ENCODE peak calls at places on chromosome 1, in ten cellular contexts. One of them, this sample, is unnamed.
A peak's percentile ranks its signal among the peaks of the same experiment; 100 is the strongest.

GRCh38 chr1:3308053-3308452 is 146.4 kb upstream of the ARHGEF16 start:
- DNase-seq in tibial nerve: no peak
- DNase-seq in heart right ventricle: no peak
- DNase-seq in sigmoid colon: no peak
- DNase-seq in dorsolateral prefrontal cortex: no peak
- DNase-seq in astrocyte of the spinal cord: no peak
- DNase-seq in progenitor cell of endocrine pancreas: no peak
- DNase-seq in endothelial cell: no peak
- DNase-seq in AG09309: no peak
- DNase-seq in choroid plexus epithelial cell: no peak
- DNase-seq in this sample: no peak

GRCh38 chr1:21868482-21868881 is 56.4 kb downstream of the LDLRAD2 start:
- DNase-seq in AG09309: no peak
- DNase-seq in astrocyte of the spinal cord: no peak
- DNase-seq in endothelial cell: no peak
- DNase-seq in dorsolateral prefrontal cortex: no peak
- DNase-seq in sigmoid colon: no peak
- DNase-seq in progenitor cell of endocrine pancreas: no peak
- DNase-seq in choroid plexus epithelial cell: no peak
- DNase-seq in tibial nerve: no peak
- DNase-seq in heart right ventricle: no peak
- DNase-seq in this sample: no peak

GRCh38 chr1:226825037-226825745 is 45.2 kb upstream of the PSEN2 start:
- DNase-seq in heart right ventricle: no peak
- DNase-seq in choroid plexus epithelial cell: no peak
- DNase-seq in progenitor cell of endocrine pancreas: no peak
- DNase-seq in dorsolateral prefrontal cortex: peak; percentile 66
- DNase-seq in tibial nerve: no peak
- DNase-seq in sigmoid colon: no peak
- DNase-seq in endothelial cell: no peak
- DNase-seq in AG09309: no peak
- DNase-seq in astrocyte of the spinal cord: no peak
- DNase-seq in this sample: no peak

GRCh38 chr1:78143152-78143551 is 97.4 kb downstream of the GIPC2 start:
- DNase-seq in choroid plexus epithelial cell: no peak
- DNase-seq in endothelial cell: no peak
- DNase-seq in sigmoid colon: no peak
- DNase-seq in tibial nerve: no peak
- DNase-seq in heart right ventricle: no peak
- DNase-seq in dorsolateral prefrontal cortex: no peak
- DNase-seq in AG09309: no peak
- DNase-seq in astrocyte of the spinal cord: no peak
- DNase-seq in progenitor cell of endocrine pancreas: no peak
- DNase-seq in this sample: no peak

GRCh38 chr1:198641506-198641905 is 2.7 kb downstream of the PTPRC start:
- DNase-seq in heart right ventricle: no peak
- DNase-seq in tibial nerve: no peak
- DNase-seq in sigmoid colon: no peak
- DNase-seq in astrocyte of the spinal cord: no peak
- DNase-seq in dorsolateral prefrontal cortex: no peak
- DNase-seq in AG09309: no peak
- DNase-seq in choroid plexus epithelial cell: no peak
- DNase-seq in endothelial cell: no peak
- DNase-seq in progenitor cell of endocrine pancreas: no peak
- DNase-seq in this sample: no peak

GRCh38 chr1:21573475-21573874 is 64.3 kb downstream of the ALPL start:
- DNase-seq in heart right ventricle: no peak
- DNase-seq in choroid plexus epithelial cell: no peak
- DNase-seq in tibial nerve: no peak
- DNase-seq in astrocyte of the spinal cord: no peak
- DNase-seq in AG09309: no peak
- DNase-seq in sigmoid colon: no peak
- DNase-seq in dorsolateral prefrontal cortex: no peak
- DNase-seq in endothelial cell: no peak
- DNase-seq in progenitor cell of endocrine pancreas: no peak
- DNase-seq in this sample: no peak

GRCh38 chr1:3064901-3065300 is 4.1 kb upstream of the PRDM16 start:
- DNase-seq in endothelial cell: no peak
- DNase-seq in sigmoid colon: peak; percentile 35
- DNase-seq in AG09309: no peak
- DNase-seq in choroid plexus epithelial cell: no peak
- DNase-seq in dorsolateral prefrontal cortex: peak; percentile 26
- DNase-seq in heart right ventricle: no peak
- DNase-seq in progenitor cell of endocrine pancreas: no peak
- DNase-seq in astrocyte of the spinal cord: no peak
- DNase-seq in tibial nerve: no peak
- DNase-seq in this sample: no peak

GRCh38 chr1:15493869-15494390 is 18.0 kb downstream of the CELA2B start:
- DNase-seq in progenitor cell of endocrine pancreas: no peak
- DNase-seq in choroid plexus epithelial cell: no peak
- DNase-seq in astrocyte of the spinal cord: no peak
- DNase-seq in endothelial cell: no peak
- DNase-seq in sigmoid colon: no peak
- DNase-seq in dorsolateral prefrontal cortex: no peak
- DNase-seq in tibial nerve: no peak
- DNase-seq in AG09309: no peak
- DNase-seq in heart right ventricle: no peak
- DNase-seq in this sample: no peak

GRCh38 chr1:118982281-118982680 is 5.9 kb downstream of the TBX15 start:
- DNase-seq in dorsolateral prefrontal cortex: no peak
- DNase-seq in endothelial cell: no peak
- DNase-seq in heart right ventricle: no peak
- DNase-seq in progenitor cell of endocrine pancreas: no peak
- DNase-seq in AG09309: no peak
- DNase-seq in sigmoid colon: no peak
- DNase-seq in tibial nerve: no peak
- DNase-seq in choroid plexus epithelial cell: no peak
- DNase-seq in astrocyte of the spinal cord: no peak
- DNase-seq in this sample: no peak

GRCh38 chr1:153929981-153930948 is 7.5 kb upstream of the GATAD2B start:
- DNase-seq in tibial nerve: no peak
- DNase-seq in heart right ventricle: no peak
- DNase-seq in astrocyte of the spinal cord: no peak
- DNase-seq in dorsolateral prefrontal cortex: no peak
- DNase-seq in endothelial cell: no peak
- DNase-seq in choroid plexus epithelial cell: no peak
- DNase-seq in AG09309: no peak
- DNase-seq in progenitor cell of endocrine pancreas: no peak
- DNase-seq in sigmoid colon: no peak
- DNase-seq in this sample: no peak
- TF ChIP-seq CTCF in tibial nerve: no peak
- TF ChIP-seq CTCF in heart right ventricle: no peak
- TF ChIP-seq CTCF in astrocyte of the spinal cord: no peak
- TF ChIP-seq CTCF in dorsolateral prefrontal cortex: no peak
- TF ChIP-seq CTCF in endothelial cell: no peak
- TF ChIP-seq CTCF in choroid plexus epithelial cell: no peak
- TF ChIP-seq CTCF in AG09309: no peak
- TF ChIP-seq CTCF in progenitor cell of endocrine pancreas: no peak
- TF ChIP-seq CTCF in sigmoid colon: no peak
- TF ChIP-seq CTCF in this sample: no peak

DNA sequence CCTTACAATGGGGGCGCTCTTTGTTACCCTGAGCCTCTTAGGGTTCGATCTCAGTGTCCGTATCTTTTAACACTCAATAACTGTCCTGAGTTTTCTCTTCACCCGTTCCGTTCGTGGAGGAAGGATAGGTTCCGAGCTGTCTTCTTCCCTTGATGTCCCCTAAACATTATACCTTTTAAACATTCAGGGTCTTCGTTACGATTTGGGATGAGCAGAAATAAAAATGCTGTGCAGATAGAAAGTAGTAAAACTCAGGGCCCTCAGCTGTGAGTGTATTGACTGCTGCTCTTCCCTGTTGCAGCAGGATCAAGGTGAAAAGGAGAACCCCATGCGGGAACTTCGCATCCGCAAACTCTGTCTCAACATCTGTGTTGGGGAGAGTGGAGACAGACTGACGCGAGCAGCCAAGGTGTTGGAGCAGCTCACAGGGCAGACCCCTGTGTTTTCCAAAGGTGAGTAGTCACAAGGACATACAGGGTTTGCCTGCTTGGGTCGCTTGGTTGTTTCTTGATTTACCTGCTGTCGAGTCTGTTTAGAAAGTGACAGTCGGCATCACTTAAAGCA is 784 bp downstream of the RPL11 start:
- DNase-seq in progenitor cell of endocrine pancreas: no peak
- DNase-seq in endothelial cell: no peak
- DNase-seq in tibial nerve: no peak
- DNase-seq in dorsolateral prefrontal cortex: no peak
- DNase-seq in astrocyte of the spinal cord: no peak
- DNase-seq in sigmoid colon: no peak
- DNase-seq in choroid plexus epithelial cell: peak; percentile 17
- DNase-seq in AG09309: no peak
- DNase-seq in heart right ventricle: no peak
- DNase-seq in this sample: no peak
- TF ChIP-seq CTCF in progenitor cell of endocrine pancreas: no peak
- TF ChIP-seq CTCF in endothelial cell: no peak
- TF ChIP-seq CTCF in tibial nerve: no peak
- TF ChIP-seq CTCF in dorsolateral prefrontal cortex: no peak
- TF ChIP-seq CTCF in astrocyte of the spinal cord: no peak
- TF ChIP-seq CTCF in sigmoid colon: no peak
- TF ChIP-seq CTCF in choroid plexus epithelial cell: no peak
- TF ChIP-seq CTCF in AG09309: no peak
- TF ChIP-seq CTCF in heart right ventricle: no peak
- TF ChIP-seq CTCF in this sample: no peak

GRCh38 chr1:70033266-70033873 is 172.0 kb downstream of the LRRC40 start:
- DNase-seq in tibial nerve: no peak
- DNase-seq in dorsolateral prefrontal cortex: no peak
- DNase-seq in choroid plexus epithelial cell: no peak
- DNase-seq in heart right ventricle: no peak
- DNase-seq in sigmoid colon: no peak
- DNase-seq in astrocyte of the spinal cord: no peak
- DNase-seq in AG09309: no peak
- DNase-seq in endothelial cell: no peak
- DNase-seq in progenitor cell of endocrine pancreas: no peak
- DNase-seq in this sample: no peak

GRCh38 chr1:70039485-70039884 is 165.9 kb downstream of the LRRC40 start:
- DNase-seq in AG09309: no peak
- DNase-seq in astrocyte of the spinal cord: no peak
- DNase-seq in dorsolateral prefrontal cortex: no peak
- DNase-seq in endothelial cell: no peak
- DNase-seq in choroid plexus epithelial cell: no peak
- DNase-seq in tibial nerve: no peak
- DNase-seq in progenitor cell of endocrine pancreas: no peak
- DNase-seq in sigmoid colon: no peak
- DNase-seq in heart right ventricle: no peak
- DNase-seq in this sample: no peak

GRCh38 chr1:70038025-70038424 is 167.4 kb downstream of the LRRC40 start:
- DNase-seq in dorsolateral prefrontal cortex: no peak
- DNase-seq in astrocyte of the spinal cord: peak; percentile 63
- DNase-seq in endothelial cell: no peak
- DNase-seq in tibial nerve: no peak
- DNase-seq in progenitor cell of endocrine pancreas: no peak
- DNase-seq in sigmoid colon: no peak
- DNase-seq in AG09309: peak; percentile 66
- DNase-seq in heart right ventricle: no peak
- DNase-seq in choroid plexus epithelial cell: peak; percentile 55
- DNase-seq in this sample: no peak

GRCh38 chr1:70033934-70034333 is 171.4 kb downstream of the LRRC40 start:
- DNase-seq in endothelial cell: no peak
- DNase-seq in AG09309: no peak
- DNase-seq in choroid plexus epithelial cell: no peak
- DNase-seq in tibial nerve: no peak
- DNase-seq in sigmoid colon: no peak
- DNase-seq in heart right ventricle: no peak
- DNase-seq in progenitor cell of endocrine pancreas: no peak
- DNase-seq in astrocyte of the spinal cord: no peak
- DNase-seq in dorsolateral prefrontal cortex: no peak
- DNase-seq in this sample: no peak

DNA sequence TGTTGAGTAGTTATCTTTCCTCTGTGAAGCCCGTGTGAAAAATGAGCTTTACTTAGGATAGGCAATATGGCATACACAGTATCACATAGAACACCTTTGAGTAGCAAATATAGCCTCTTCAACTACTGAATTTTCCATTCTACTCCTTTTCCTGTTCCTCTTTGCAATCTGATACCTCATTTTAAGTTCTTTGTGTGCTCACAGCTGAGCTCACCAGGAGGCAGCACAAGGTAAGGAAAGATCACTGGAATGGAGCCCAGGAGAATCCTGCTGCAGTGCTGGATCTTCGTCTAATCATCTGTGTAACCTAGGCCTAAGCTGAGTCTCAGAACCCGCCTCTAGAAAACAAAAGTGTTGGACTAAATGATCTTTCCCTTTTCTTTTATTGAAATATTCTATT is 171.0 kb downstream of the LRRC40 start:
- DNase-seq in dorsolateral prefrontal cortex: no peak
- DNase-seq in choroid plexus epithelial cell: peak; percentile 92
- DNase-seq in progenitor cell of endocrine pancreas: no peak
- DNase-seq in heart right ventricle: no peak
- DNase-seq in AG09309: peak; percentile 8
- DNase-seq in sigmoid colon: no peak
- DNase-seq in astrocyte of the spinal cord: peak; percentile 81
- DNase-seq in endothelial cell: peak; percentile 48
- DNase-seq in tibial nerve: no peak
- DNase-seq in this sample: peak; percentile 53
- TF ChIP-seq CTCF in dorsolateral prefrontal cortex: no peak
- TF ChIP-seq CTCF in choroid plexus epithelial cell: peak; percentile 85
- TF ChIP-seq CTCF in progenitor cell of endocrine pancreas: peak; percentile 48
- TF ChIP-seq CTCF in heart right ventricle: no peak
- TF ChIP-seq CTCF in AG09309: peak; percentile 55
- TF ChIP-seq CTCF in sigmoid colon: no peak
- TF ChIP-seq CTCF in astrocyte of the spinal cord: peak; percentile 66
- TF ChIP-seq CTCF in endothelial cell: no peak
- TF ChIP-seq CTCF in tibial nerve: no peak
- TF ChIP-seq CTCF in this sample: peak; percentile 32

GRCh38 chr1:116847688-116848531 is 61.8 kb upstream of the PTGFRN start:
- DNase-seq in AG09309: no peak
- DNase-seq in progenitor cell of endocrine pancreas: no peak
- DNase-seq in choroid plexus epithelial cell: peak; percentile 72
- DNase-seq in dorsolateral prefrontal cortex: peak; percentile 57
- DNase-seq in endothelial cell: no peak
- DNase-seq in sigmoid colon: peak; percentile 90
- DNase-seq in tibial nerve: no peak
- DNase-seq in astrocyte of the spinal cord: peak; percentile 70
- DNase-seq in heart right ventricle: peak; percentile 44
- DNase-seq in this sample: peak; percentile 75

GRCh38 chr1:116841569-116842364 is 67.9 kb upstream of the PTGFRN start:
- DNase-seq in tibial nerve: no peak
- DNase-seq in choroid plexus epithelial cell: no peak
- DNase-seq in sigmoid colon: no peak
- DNase-seq in AG09309: no peak
- DNase-seq in endothelial cell: no peak
- DNase-seq in heart right ventricle: no peak
- DNase-seq in progenitor cell of endocrine pancreas: no peak
- DNase-seq in dorsolateral prefrontal cortex: no peak
- DNase-seq in astrocyte of the spinal cord: no peak
- DNase-seq in this sample: no peak

GRCh38 chr1:116847175-116847574 is 62.5 kb upstream of the PTGFRN start:
- DNase-seq in progenitor cell of endocrine pancreas: no peak
- DNase-seq in tibial nerve: no peak
- DNase-seq in choroid plexus epithelial cell: no peak
- DNase-seq in heart right ventricle: no peak
- DNase-seq in dorsolateral prefrontal cortex: no peak
- DNase-seq in astrocyte of the spinal cord: no peak
- DNase-seq in sigmoid colon: no peak
- DNase-seq in AG09309: no peak
- DNase-seq in endothelial cell: no peak
- DNase-seq in this sample: no peak

GRCh38 chr1:116844775-116845174 is 64.9 kb upstream of the PTGFRN start:
- DNase-seq in heart right ventricle: no peak
- DNase-seq in endothelial cell: no peak
- DNase-seq in tibial nerve: no peak
- DNase-seq in sigmoid colon: no peak
- DNase-seq in dorsolateral prefrontal cortex: no peak
- DNase-seq in AG09309: no peak
- DNase-seq in choroid plexus epithelial cell: no peak
- DNase-seq in astrocyte of the spinal cord: no peak
- DNase-seq in progenitor cell of endocrine pancreas: no peak
- DNase-seq in this sample: no peak

GRCh38 chr1:116842654-116843053 is 67.1 kb upstream of the PTGFRN start:
- DNase-seq in endothelial cell: no peak
- DNase-seq in astrocyte of the spinal cord: no peak
- DNase-seq in choroid plexus epithelial cell: peak; percentile 56
- DNase-seq in progenitor cell of endocrine pancreas: no peak
- DNase-seq in sigmoid colon: no peak
- DNase-seq in heart right ventricle: no peak
- DNase-seq in tibial nerve: no peak
- DNase-seq in dorsolateral prefrontal cortex: no peak
- DNase-seq in AG09309: no peak
- DNase-seq in this sample: peak; percentile 34
- TF ChIP-seq CTCF in endothelial cell: no peak
- TF ChIP-seq CTCF in astrocyte of the spinal cord: peak; percentile 25
- TF ChIP-seq CTCF in choroid plexus epithelial cell: peak; percentile 48
- TF ChIP-seq CTCF in progenitor cell of endocrine pancreas: no peak
- TF ChIP-seq CTCF in sigmoid colon: no peak
- TF ChIP-seq CTCF in heart right ventricle: no peak
- TF ChIP-seq CTCF in tibial nerve: no peak
- TF ChIP-seq CTCF in dorsolateral prefrontal cortex: no peak
- TF ChIP-seq CTCF in AG09309: peak; percentile 41
- TF ChIP-seq CTCF in this sample: peak; percentile 27